ENCODE peak calls at places on chromosomes 7 and 10, in eight cellular contexts. One of them, this sample, is unnamed.

GRCh38 chr7:28755255-28755654 is 202.9 kb downstream of the TRIL start:
- DNase-seq in RPMI7951: peak; percentile 72
- DNase-seq in IMR-90: peak; percentile 63
- DNase-seq in mammary epithelial cell: peak; percentile 12
- DNase-seq in GM12865: no peak
- DNase-seq in T1000: peak; percentile 8
- DNase-seq in A549: no peak
- DNase-seq in NCI-H774: no peak
- DNase-seq in this sample: no peak

GRCh38 chr10:117197189-117197588 is at the start of gene KCNK18:
- DNase-seq in RPMI7951: no peak
- DNase-seq in IMR-90: no peak
- DNase-seq in mammary epithelial cell: no peak
- DNase-seq in GM12865: no peak
- DNase-seq in T1000: no peak
- DNase-seq in A549: no peak
- DNase-seq in NCI-H774: no peak
- DNase-seq in this sample: no peak

GRCh38 chr7:140923358-140924006 is 1.2 kb downstream of the BRAF start:
- DNase-seq in RPMI7951: peak; percentile 12
- DNase-seq in IMR-90: no peak
- DNase-seq in mammary epithelial cell: peak; percentile 31
- DNase-seq in GM12865: peak; percentile 13
- DNase-seq in T1000: no peak
- DNase-seq in A549: no peak
- DNase-seq in NCI-H774: no peak
- DNase-seq in this sample: peak; percentile 15

GRCh38 chr7:32890553-32891045 is 961 bp downstream of the KBTBD2 start:
- DNase-seq in RPMI7951: peak; percentile 71
- DNase-seq in IMR-90: peak; percentile 71
- DNase-seq in mammary epithelial cell: peak; percentile 69
- DNase-seq in GM12865: peak; percentile 82
- DNase-seq in T1000: no peak
- DNase-seq in A549: no peak
- DNase-seq in NCI-H774: peak; percentile 48
- DNase-seq in this sample: no peak

GRCh38 chr7:36474283-36475010 is 84.8 kb downstream of the ANLN start:
- DNase-seq in RPMI7951: peak; percentile 85
- DNase-seq in IMR-90: peak; percentile 41
- DNase-seq in mammary epithelial cell: no peak
- DNase-seq in GM12865: peak; percentile 12
- DNase-seq in T1000: no peak
- DNase-seq in A549: no peak
- DNase-seq in NCI-H774: no peak
- DNase-seq in this sample: no peak

GRCh38 chr7:117098457-117098856 is 145.2 kb downstream of the ST7 start:
- DNase-seq in RPMI7951: peak; percentile 62
- DNase-seq in IMR-90: peak; percentile 99
- DNase-seq in mammary epithelial cell: peak; percentile 84
- DNase-seq in GM12865: no peak
- DNase-seq in T1000: no peak
- DNase-seq in A549: no peak
- DNase-seq in NCI-H774: no peak
- DNase-seq in this sample: no peak

GRCh38 chr10:110141185-110141584 is 66.2 kb upstream of the MXI1 start:
- DNase-seq in RPMI7951: peak; percentile 11
- DNase-seq in IMR-90: peak; percentile 21
- DNase-seq in mammary epithelial cell: peak; percentile 53
- DNase-seq in GM12865: no peak
- DNase-seq in T1000: no peak
- DNase-seq in A549: no peak
- DNase-seq in NCI-H774: no peak
- DNase-seq in this sample: no peak

GRCh38 chr10:106941297-106942034 is 223.0 kb downstream of the SORCS1 start:
- DNase-seq in RPMI7951: no peak
- DNase-seq in IMR-90: no peak
- DNase-seq in mammary epithelial cell: no peak
- DNase-seq in GM12865: no peak
- DNase-seq in T1000: no peak
- DNase-seq in A549: no peak
- DNase-seq in NCI-H774: no peak
- DNase-seq in this sample: no peak

GRCh38 chr7:51234139-51234538 is 82.5 kb downstream of the COBL start:
- DNase-seq in RPMI7951: no peak
- DNase-seq in IMR-90: no peak
- DNase-seq in mammary epithelial cell: no peak
- DNase-seq in GM12865: no peak
- DNase-seq in T1000: no peak
- DNase-seq in A549: no peak
- DNase-seq in NCI-H774: no peak
- DNase-seq in this sample: no peak

GRCh38 chr7:140685407-140686087 is 11.0 kb upstream of the NDUFB2 start:
- DNase-seq in RPMI7951: no peak
- DNase-seq in IMR-90: no peak
- DNase-seq in mammary epithelial cell: no peak
- DNase-seq in GM12865: no peak
- DNase-seq in T1000: no peak
- DNase-seq in A549: no peak
- DNase-seq in NCI-H774: no peak
- DNase-seq in this sample: no peak

GRCh38 chr7:107815254-107815882 is 12.3 kb upstream of the SLC26A3 start:
- DNase-seq in RPMI7951: no peak
- DNase-seq in IMR-90: no peak
- DNase-seq in mammary epithelial cell: no peak
- DNase-seq in GM12865: peak; percentile 1
- DNase-seq in T1000: no peak
- DNase-seq in A549: no peak
- DNase-seq in NCI-H774: no peak
- DNase-seq in this sample: no peak

GRCh38 chr7:124992881-124993562 is 63.4 kb upstream of the POT1 start:
- DNase-seq in RPMI7951: peak; percentile 49
- DNase-seq in IMR-90: peak; percentile 92
- DNase-seq in mammary epithelial cell: peak; percentile 71
- DNase-seq in GM12865: no peak
- DNase-seq in T1000: peak; percentile 1
- DNase-seq in A549: peak; percentile 6
- DNase-seq in NCI-H774: no peak
- DNase-seq in this sample: no peak

GRCh38 chr10:108901766-108902365 is 1021.4 kb downstream of the XPNPEP1 start:
- DNase-seq in RPMI7951: no peak
- DNase-seq in IMR-90: no peak
- DNase-seq in mammary epithelial cell: no peak
- DNase-seq in GM12865: no peak
- DNase-seq in T1000: no peak
- DNase-seq in A549: no peak
- DNase-seq in NCI-H774: no peak
- DNase-seq in this sample: no peak

GRCh38 chr10:60139798-60140566 is 233.6 kb upstream of the CCDC6 start:
- DNase-seq in RPMI7951: peak; percentile 24
- DNase-seq in IMR-90: peak; percentile 72
- DNase-seq in mammary epithelial cell: peak; percentile 49
- DNase-seq in GM12865: no peak
- DNase-seq in T1000: no peak
- DNase-seq in A549: no peak
- DNase-seq in NCI-H774: no peak
- DNase-seq in this sample: peak; percentile 33

GRCh38 chr10:6473901-6474370 is 106.1 kb downstream of the PRKCQ start:
- DNase-seq in RPMI7951: peak; percentile 67
- DNase-seq in IMR-90: no peak
- DNase-seq in mammary epithelial cell: peak; percentile 6
- DNase-seq in GM12865: peak; percentile 48
- DNase-seq in T1000: no peak
- DNase-seq in A549: no peak
- DNase-seq in NCI-H774: no peak
- DNase-seq in this sample: no peak

GRCh38 chr10:68598978-68599753 is 39.0 kb downstream of the TET1 start:
- DNase-seq in RPMI7951: peak; percentile 57
- DNase-seq in IMR-90: peak; percentile 43
- DNase-seq in mammary epithelial cell: peak; percentile 41
- DNase-seq in GM12865: no peak
- DNase-seq in T1000: no peak
- DNase-seq in A549: no peak
- DNase-seq in NCI-H774: peak; percentile 66
- DNase-seq in this sample: no peak

This sample was measured in neuronal stem cell.